ENCODE peak calls at places on chromosome 7, in four cellular contexts. A is T-helper 17 cell, E is HuH-7, B is SW480. X is an unnamed sample.

GRCh38 chr7:121603886-121604285 is 207.8 kb upstream of the FAM3C start:
- DNase-seq in A (no peak), E (no peak), B (no peak), X (no peak)

GRCh38 chr7:79034733-79035132 is 418.7 kb downstream of the MAGI2 start:
- DNase-seq in A (no peak), E (no peak), B (no peak), X (no peak)

GRCh38 chr7:91491868-91492267 is 227.6 kb downstream of the FZD1 start:
- DNase-seq in A (no peak), E (no peak), B (no peak), X (no peak)

GRCh38 chr7:123601530-123601929 is at the start of gene ASB15:
- DNase-seq in A (no peak), E (no peak), B (no peak), X (no peak)

GRCh38 chr7:144024213-144024612 is 24.1 kb downstream of the OR6B1 start:
- DNase-seq in A (no peak), E (no peak), B (no peak), X (no peak)

GRCh38 chr7:30206942-30207341 is 72.2 kb downstream of the MTURN start:
- DNase-seq in A (no peak), E (no peak), B (peak), X (no peak)

GRCh38 chr7:99499356-99499712 is 747 bp downstream of the ZNF394 start:
- DNase-seq in A (no peak), E (no peak), B (peak), X (no peak)

GRCh38 chr7:33719059-33719581 is 186.2 kb upstream of the BMPER start:
- DNase-seq in A (no peak), E (no peak), B (no peak), X (no peak)

GRCh38 chr7:47495269-47495875 is 86.5 kb downstream of the TNS3 start:
- DNase-seq in A (no peak), E (no peak), B (no peak), X (no peak)

GRCh38 chr7:123653162-123653561 is 2.5 kb upstream of the LMOD2 start:
- DNase-seq in A (no peak), E (no peak), B (no peak), X (no peak)

GRCh38 chr7:116164552-116164951 is 45.8 kb upstream of the TES start:
- DNase-seq in A (no peak), E (no peak), B (no peak), X (no peak)

GRCh38 chr7:150788474-150789269 is 11.5 kb downstream of the TMEM176B start:
- DNase-seq in A (no peak), E (no peak), B (no peak), X (no peak)

GRCh38 chr7:6260291-6261183 is 11.9 kb downstream of the CYTH3 start:
- DNase-seq in A (no peak), E (no peak), B (no peak), X (no peak)